ENCODE peak calls at places on chromosome 2, in four cellular contexts. I, F, L and T are unnamed samples.

GRCh38 chr2:162241571-162241970 is 1.7 kb downstream of the FAP start:
- DNase-seq in I (no peak), F (no peak), L (no peak), T (no peak)

GRCh38 chr2:20444993-20445910 is 1.6 kb upstream of the RHOB start:
- DNase-seq in I (no peak), F (no peak), L (peak; percentile 63), T (no peak)

GRCh38 chr2:70513751-70514150 is 39.9 kb downstream of the TGFA start:
- DNase-seq in I (no peak), F (no peak), L (peak; percentile 28), T (no peak)

GRCh38 chr2:239715606-239716005 is 309.5 kb downstream of the NDUFA10 start:
- DNase-seq in I (no peak), F (no peak), L (peak; percentile 23), T (peak; percentile 74)

GRCh38 chr2:207779523-207779922 is 9.8 kb upstream of the FZD5 start:
- DNase-seq in I (no peak), F (no peak), L (peak; percentile 51), T (no peak)

GRCh38 chr2:134104754-134105153 is 149.1 kb upstream of the MGAT5 start:
- DNase-seq in I (no peak), F (no peak), L (no peak), T (no peak)

GRCh38 chr2:147623328-147623727 is 221.5 kb upstream of the ACVR2A start:
- DNase-seq in I (no peak), F (no peak), L (no peak), T (no peak)

GRCh38 chr2:174059178-174059874 is 94.2 kb upstream of the SP3 start:
- DNase-seq in I (no peak), F (peak; percentile 84), L (no peak), T (no peak)

GRCh38 chr2:237427807-237428506 is 14.0 kb upstream of the COL6A3 start:
- DNase-seq in I (no peak), F (no peak), L (no peak), T (no peak)

GRCh38 chr2:66030553-66030952 is 404.4 kb upstream of the MEIS1 start:
- DNase-seq in I (no peak), F (no peak), L (no peak), T (no peak)

GRCh38 chr2:150346806-150347205 is 140.7 kb downstream of the RND3 start:
- DNase-seq in I (no peak), F (no peak), L (no peak), T (no peak)

GRCh38 chr2:146666336-146666735 is 1178.5 kb upstream of the ACVR2A start:
- DNase-seq in I (no peak), F (no peak), L (no peak), T (no peak)

GRCh38 chr2:67002618-67003371 is 394.3 kb upstream of the ETAA1 start:
- DNase-seq in I (no peak), F (no peak), L (no peak), T (no peak)

DNA sequence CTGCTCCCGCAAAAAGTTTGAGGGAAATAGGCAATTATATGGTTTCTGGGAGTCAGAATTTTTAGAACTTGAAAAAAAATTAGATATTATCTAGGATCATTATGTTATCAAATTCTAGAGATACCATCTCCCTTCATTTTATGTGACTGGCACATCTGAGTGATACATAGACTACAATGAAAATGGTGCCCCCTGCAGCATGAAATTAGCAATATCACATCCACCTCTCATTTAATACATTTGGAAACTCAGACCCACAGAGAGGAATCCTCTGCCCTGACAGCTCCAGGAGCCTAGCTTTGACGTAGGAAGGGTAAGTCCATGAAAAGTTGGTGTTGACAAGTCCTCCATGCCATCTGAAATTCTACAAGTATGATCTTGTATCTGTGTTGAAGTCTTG is 381.6 kb downstream of the SUCLG1 start:
- DNase-seq in I (peak; percentile 16), F (peak; percentile 16), L (peak; percentile 72), T (no peak)
- TF ChIP-seq CTCF in I (no peak), F (peak; percentile 22), L (peak; percentile 82), T (peak; percentile 65)

GRCh38 chr2:99336780-99337163 is 417 bp upstream of the EIF5B start:
- DNase-seq in I (no peak), F (no peak), L (no peak), T (no peak)

GRCh38 chr2:99337931-99338580 is 867 bp downstream of the EIF5B start:
- DNase-seq in I (no peak), F (peak; percentile 15), L (no peak), T (no peak)

GRCh38 chr2:99340669-99341236 is 3.6 kb downstream of the EIF5B start:
- DNase-seq in I (no peak), F (no peak), L (no peak), T (no peak)

GRCh38 chr2:99335911-99336779 is at the start of gene TXNDC9:
- DNase-seq in I (peak; percentile 98), F (peak; percentile 99), L (peak; percentile 99), T (peak; percentile 100)

GRCh38 chr2:99337164-99337930 is at the start of gene EIF5B:
- DNase-seq in I (peak; percentile 95), F (peak; percentile 97), L (peak; percentile 98), T (peak; percentile 99)
- TF ChIP-seq CTCF in I (no peak), F (peak; percentile 66), L (peak; percentile 79), T (peak; percentile 83)

DNA sequence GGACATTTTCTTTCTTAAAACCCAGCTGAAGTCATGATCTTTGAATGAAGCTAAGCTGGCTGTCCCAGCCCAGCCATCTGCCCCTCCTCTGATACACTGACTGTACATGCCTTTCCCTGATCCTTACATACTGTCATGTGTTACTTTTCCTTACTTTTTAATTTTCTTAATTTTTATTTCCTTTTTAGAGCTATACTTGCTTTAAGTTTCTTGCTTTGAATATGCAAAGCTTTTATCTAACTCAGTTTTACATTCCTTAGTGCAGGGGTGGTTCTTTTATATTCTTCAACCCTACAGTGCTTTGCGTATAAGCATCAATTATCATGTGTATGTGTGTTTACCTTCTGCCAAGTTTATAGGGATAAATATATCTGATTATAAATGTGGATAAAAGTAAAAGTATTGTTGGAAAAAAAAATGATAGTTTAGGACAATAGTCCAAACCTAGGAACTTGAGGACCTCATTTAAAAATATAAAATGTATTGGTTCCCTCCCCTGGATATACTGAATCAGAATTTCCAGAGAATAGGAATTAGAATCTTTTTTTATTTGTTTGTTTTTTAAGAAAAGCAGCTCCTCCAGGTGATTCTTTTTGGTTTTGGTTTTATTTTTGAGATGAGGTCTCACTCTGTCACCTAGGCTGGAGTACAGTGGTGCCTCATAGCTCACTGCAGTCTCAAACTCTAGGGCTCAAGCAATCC is 17.8 kb downstream of the DDX1 start:
- DNase-seq in I (no peak), F (no peak), L (no peak), T (no peak)
- TF ChIP-seq CTCF in I (no peak), F (no peak), L (no peak), T (no peak)

GRCh38 chr2:118209727-118210126 is 121.5 kb downstream of the INSIG2 start:
- DNase-seq in I (no peak), F (no peak), L (no peak), T (no peak)

GRCh38 chr2:118202707-118203303 is 114.5 kb downstream of the INSIG2 start:
- DNase-seq in I (peak; percentile 72), F (peak; percentile 41), L (peak; percentile 88), T (no peak)

GRCh38 chr2:118207889-118208288 is 119.6 kb downstream of the INSIG2 start:
- DNase-seq in I (no peak), F (no peak), L (no peak), T (no peak)
- TF ChIP-seq CTCF in I (no peak), F (no peak), L (no peak), T (no peak)

DNA sequence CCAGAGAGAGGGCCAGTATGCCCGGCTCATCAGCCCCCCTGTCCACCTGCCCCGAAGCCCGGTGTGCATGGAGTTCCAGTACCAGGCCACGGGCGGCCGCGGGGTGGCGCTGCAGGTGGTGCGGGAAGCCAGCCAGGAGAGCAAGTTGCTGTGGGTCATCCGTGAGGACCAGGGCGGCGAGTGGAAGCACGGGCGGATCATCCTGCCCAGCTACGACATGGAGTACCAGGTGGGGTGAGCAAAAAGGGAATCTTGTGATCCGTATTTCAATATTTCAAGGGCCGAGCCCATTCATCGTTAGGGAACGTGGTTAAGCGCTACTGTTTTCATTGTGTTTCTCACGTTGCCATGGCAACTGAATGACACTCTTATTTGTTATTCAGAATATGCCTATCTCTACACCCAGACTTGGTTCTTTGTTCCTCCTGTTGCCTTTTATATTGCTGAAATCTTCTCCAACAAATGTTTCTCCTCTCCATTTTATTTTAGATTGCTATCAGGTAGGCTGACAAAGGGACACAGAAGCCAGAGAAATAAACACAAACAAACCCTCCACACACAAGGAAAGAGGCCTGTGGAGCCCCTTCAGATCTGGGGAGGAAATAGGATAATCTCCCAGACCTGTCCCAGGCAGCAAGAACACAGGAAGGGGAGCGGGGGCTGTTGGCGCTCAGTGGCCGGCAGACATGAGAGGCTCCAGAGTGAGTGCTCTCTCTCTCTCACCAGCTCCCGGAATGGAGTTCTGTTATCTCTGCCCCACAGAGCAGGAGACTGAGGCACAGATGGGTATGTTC is 81.6 kb downstream of the NRP2 start:
- DNase-seq in I (peak; percentile 94), F (peak; percentile 19), L (peak; percentile 97), T (no peak)
- TF ChIP-seq CTCF in I (peak; percentile 74), F (no peak), L (peak; percentile 97), T (peak; percentile 67)

GRCh38 chr2:128233790-128234395 is 84.8 kb downstream of the HS6ST1 start:
- DNase-seq in I (no peak), F (no peak), L (no peak), T (no peak)
- TF ChIP-seq CTCF in I (no peak), F (no peak), L (no peak), T (peak; percentile 66)

DNA sequence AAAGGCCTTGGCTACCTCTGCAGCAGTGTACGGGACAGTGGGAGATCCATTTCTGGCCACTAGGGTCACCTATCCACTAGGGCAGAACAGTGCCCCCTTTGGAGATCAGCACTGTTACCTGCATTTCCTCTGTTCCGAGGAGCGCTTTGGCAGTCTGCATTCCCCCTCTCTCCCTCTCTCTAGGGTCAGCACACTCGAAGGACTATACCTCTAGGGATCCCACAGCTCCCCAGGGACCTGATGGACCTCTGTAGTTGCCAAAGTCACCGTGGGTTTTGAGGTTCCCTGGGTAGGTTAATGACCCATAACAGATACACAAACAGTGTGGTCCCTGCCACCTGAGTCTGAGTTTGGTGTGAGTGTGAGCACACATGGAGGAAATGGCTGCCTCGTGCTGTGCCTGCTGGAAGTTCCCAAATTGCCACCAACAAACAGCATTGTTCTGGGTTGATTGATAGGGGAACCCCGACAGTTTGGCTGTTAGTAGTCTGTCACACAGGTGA is 99.8 kb upstream of the VWC2L start:
- DNase-seq in I (peak; percentile 42), F (no peak), L (peak; percentile 77), T (no peak)
- TF ChIP-seq CTCF in I (peak; percentile 39), F (no peak), L (peak; percentile 81), T (no peak)

GRCh38 chr2:43105586-43106562 is 120.5 kb downstream of the ZFP36L2 start:
- DNase-seq in I (no peak), F (peak; percentile 95), L (peak; percentile 72), T (no peak)
- TF ChIP-seq CTCF in I (no peak), F (no peak), L (peak; percentile 51), T (peak; percentile 62)

DNA sequence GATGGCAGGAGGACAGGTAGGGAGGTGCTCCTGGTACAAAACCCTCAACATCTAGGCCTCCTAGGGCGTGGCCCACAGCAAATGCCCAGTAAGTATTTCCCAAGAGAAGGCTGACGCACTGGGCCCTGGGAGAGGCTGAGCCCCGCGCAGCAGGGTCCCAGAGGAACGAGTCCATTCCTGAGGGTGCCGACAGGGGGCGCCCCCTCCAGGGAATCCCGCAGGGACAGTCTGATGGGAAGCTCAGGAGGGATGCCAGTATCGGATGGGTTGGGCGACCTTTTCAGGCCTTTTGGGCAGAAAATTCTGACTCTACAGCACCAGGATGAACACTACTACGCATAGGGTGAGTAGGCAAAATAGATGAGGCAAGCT is 8.8 kb downstream of the BOLA3 start:
- DNase-seq in I (peak; percentile 74), F (no peak), L (peak; percentile 85), T (no peak)
- TF ChIP-seq CTCF in I (peak; percentile 91), F (no peak), L (peak; percentile 78), T (peak; percentile 19)